ENCODE peak calls at places on chromosomes 11 and 22, in nine cellular contexts. D, Z, Y, V, P, L, S, H and F are unnamed samples.

GRCh38 chr11:125772834-125773505 is 5.7 kb downstream of the PATE2 start:
- DNase-seq in H (no peak), S (peak), Y (peak), P (no peak), V (no peak), L (peak), D (peak), Z (no peak), F (no peak)

GRCh38 chr11:60858731-60859464 is 3.1 kb upstream of the PTGDR2 start:
- DNase-seq in Y (no peak), Z (peak), D (no peak), V (no peak), L (no peak), P (no peak), H (no peak), S (no peak), F (no peak)

GRCh38 chr11:130677486-130678153 is 229.2 kb downstream of the ADAMTS15 start:
- DNase-seq in Y (peak), P (peak), L (peak), D (peak), H (no peak), S (peak), Z (no peak), V (no peak), F (no peak)

GRCh38 chr22:37971475-37972434 is 12.6 kb downstream of the SOX10 start:
- DNase-seq in L (no peak), Y (no peak), D (peak), P (no peak), V (no peak), H (no peak), S (no peak), Z (no peak), F (no peak)

GRCh38 chr11:77842451-77843121 is 21.6 kb downstream of the AAMDC start:
- DNase-seq in Y (peak), P (no peak), H (no peak), D (peak), S (peak), Z (no peak), V (no peak), L (no peak), F (no peak)

GRCh38 chr11:99534812-99535211 is 514.1 kb downstream of the CNTN5 start:
- DNase-seq in H (no peak), S (peak), L (peak), V (no peak), P (peak), Z (no peak), Y (peak), D (no peak), F (no peak)

GRCh38 chr11:24421766-24422165 is 75.1 kb upstream of the LUZP2 start:
- DNase-seq in L (peak), Z (no peak), V (no peak), H (no peak), D (no peak), Y (peak), P (no peak), S (no peak), F (no peak)

GRCh38 chr11:35237860-35238715 is 99.1 kb downstream of the CD44 start:
- DNase-seq in Z (peak), V (no peak), L (peak), Y (peak), S (peak), P (peak), H (no peak), D (no peak), F (peak)

GRCh38 chr22:47307326-47307725 is 544.9 kb downstream of the TBC1D22A start:
- DNase-seq in Z (no peak), V (peak), H (no peak), S (no peak), P (peak), Y (no peak), D (peak), L (peak), F (no peak)

GRCh38 chr11:68839054-68839865 is 2.5 kb downstream of the CPT1A start:
- DNase-seq in P (peak), Y (peak), D (peak), H (peak), V (peak), Z (peak), L (peak), S (peak), F (peak)

GRCh38 chr11:87722756-87723599 is 452.3 kb downstream of the RAB38 start:
- DNase-seq in D (peak), L (no peak), H (peak), S (peak), V (no peak), Z (peak), Y (peak), P (peak), F (peak)

GRCh38 chr11:115657586-115657985 is 153.4 kb upstream of the CADM1 start:
- DNase-seq in P (no peak), D (no peak), V (no peak), Z (no peak), Y (no peak), L (peak), H (no peak), S (no peak), F (no peak)

GRCh38 chr22:24187731-24188644 is 6.7 kb downstream of the SUSD2 start:
- DNase-seq in H (peak), L (no peak), S (no peak), P (no peak), D (peak), Y (no peak), V (no peak), Z (no peak), F (no peak)

GRCh38 chr22:22460635-22461034 is 47.9 kb downstream of the ZNF280B start:
- DNase-seq in S (peak), L (no peak), P (peak), H (no peak), D (no peak), Z (peak), V (no peak), Y (no peak), F (no peak)

GRCh38 chr11:114187173-114187572 is 109.0 kb upstream of the NNMT start:
- DNase-seq in V (no peak), D (no peak), H (no peak), P (no peak), Z (peak), L (no peak), S (no peak), Y (no peak), F (no peak)

GRCh38 chr11:68480193-68480592 is 19.6 kb downstream of the PPP6R3 start:
- DNase-seq in Z (no peak), Y (no peak), H (no peak), V (no peak), P (no peak), L (no peak), S (no peak), D (no peak), F (no peak)

GRCh38 chr11:94457118-94458029 is 36.3 kb downstream of the MRE11 start:
- DNase-seq in Y (peak), P (no peak), Z (no peak), D (no peak), V (no peak), H (no peak), S (peak), L (no peak), F (no peak)

GRCh38 chr11:121063728-121064127 is 37.3 kb upstream of the TECTA start:
- DNase-seq in D (no peak), H (no peak), L (no peak), S (peak), P (peak), Z (peak), V (no peak), Y (no peak), F (no peak)

DNA sequence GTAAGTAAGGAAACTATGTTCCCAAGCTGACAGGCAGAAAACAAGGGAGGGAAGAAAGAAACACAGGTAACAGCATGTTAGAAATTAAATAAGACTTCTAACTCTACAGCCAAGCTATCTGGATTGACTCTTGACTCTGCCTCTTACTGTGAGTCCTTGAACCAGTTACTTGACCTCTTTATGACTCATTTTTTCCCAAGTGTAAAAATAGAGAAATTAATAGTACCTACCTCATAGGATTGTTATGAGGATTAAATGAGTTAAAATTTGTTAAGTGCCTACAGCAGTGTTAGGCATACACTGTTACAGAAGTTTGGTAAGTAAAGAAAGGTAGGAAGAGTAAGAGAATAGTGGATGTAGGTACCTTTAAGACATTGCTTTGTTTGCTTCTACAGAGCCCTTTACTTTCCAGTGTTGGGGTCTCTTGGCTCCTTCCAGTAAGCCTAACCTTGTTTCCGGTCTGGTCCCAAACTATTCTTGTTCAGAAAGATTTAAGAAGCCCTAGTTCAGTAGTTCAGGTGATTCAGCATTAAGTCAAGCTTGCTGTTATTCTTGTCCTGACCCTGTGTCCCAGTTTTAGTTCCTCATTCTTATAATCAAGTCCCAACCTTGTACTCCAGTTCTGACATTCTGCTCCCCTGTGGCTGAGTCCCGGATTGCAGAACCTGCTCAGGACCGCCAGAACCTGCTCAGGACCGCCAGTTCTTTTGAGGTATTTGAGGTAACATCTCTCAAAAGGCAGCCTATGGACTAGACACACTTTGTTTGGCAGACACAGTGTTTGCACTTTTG is 963.4 kb upstream of the CCDC90B start:
- DNase-seq in D (no peak), V (no peak), L (peak), S (peak), Z (no peak), Y (no peak), H (no peak), P (no peak), F (no peak)
- TF ChIP-seq CTCF in D (no peak), V (no peak), L (no peak), S (no peak), Z (no peak), Y (no peak), H (no peak), P (no peak), F (peak)

GRCh38 chr22:39311592-39312400 is 7.6 kb downstream of the RPL3 start:
- DNase-seq in S (peak), L (no peak), V (no peak), Z (no peak), P (peak), Y (no peak), H (peak), D (peak), F (no peak)

GRCh38 chr22:39308614-39309363 is 10.6 kb downstream of the RPL3 start:
- DNase-seq in D (peak), Y (peak), V (no peak), L (peak), P (peak), H (peak), Z (no peak), S (peak), F (no peak)

GRCh38 chr22:39306456-39307361 is 12.7 kb downstream of the RPL3 start:
- DNase-seq in H (peak), V (no peak), L (no peak), S (peak), D (peak), Z (peak), P (peak), Y (no peak), F (peak)

GRCh38 chr22:39309881-39310714 is 9.3 kb downstream of the RPL3 start:
- DNase-seq in S (peak), Y (peak), D (peak), H (no peak), Z (peak), V (no peak), L (no peak), P (peak), F (no peak)

GRCh38 chr22:39309364-39309861 is 10.0 kb downstream of the RPL3 start:
- DNase-seq in Z (peak), Y (peak), S (no peak), H (peak), L (no peak), V (no peak), D (peak), P (peak), F (no peak)
- TF ChIP-seq CTCF in Z (peak), Y (peak), S (peak), H (no peak), L (peak), V (peak), D (no peak), P (peak), F (no peak)

GRCh38 chr11:9990221-9990973 is 303.6 kb downstream of the SBF2 start:
- DNase-seq in Y (peak), D (no peak), L (no peak), Z (no peak), P (no peak), S (peak), H (no peak), V (no peak), F (no peak)
- TF ChIP-seq CTCF in Y (peak), D (peak), L (peak), Z (no peak), P (no peak), S (peak), H (peak), V (no peak), F (no peak)

DNA sequence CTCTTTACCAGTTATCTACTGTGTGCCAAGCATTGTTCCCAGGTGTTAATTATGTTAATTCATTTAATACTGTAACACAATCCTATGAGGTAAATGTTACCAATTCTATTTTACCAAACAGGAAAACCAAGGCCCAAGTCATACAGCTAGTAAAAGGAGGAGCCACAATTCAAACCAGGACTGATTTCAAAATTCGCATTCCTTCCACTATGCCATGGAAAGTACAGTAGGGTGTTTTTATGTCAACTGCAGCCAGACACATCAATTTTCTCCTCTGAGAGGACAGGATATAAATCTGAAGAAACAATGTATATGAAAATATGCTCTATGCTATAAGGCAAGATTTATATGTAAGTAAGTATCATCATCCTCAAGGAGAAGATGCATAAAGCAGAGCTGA is 104.3 kb downstream of the RPL27A start:
- DNase-seq in L (no peak), V (no peak), P (peak), Z (no peak), Y (no peak), S (peak), D (no peak), H (no peak), F (no peak)
- TF ChIP-seq CTCF in L (no peak), V (peak), P (no peak), Z (no peak), Y (peak), S (no peak), D (peak), H (no peak), F (no peak)

DNA sequence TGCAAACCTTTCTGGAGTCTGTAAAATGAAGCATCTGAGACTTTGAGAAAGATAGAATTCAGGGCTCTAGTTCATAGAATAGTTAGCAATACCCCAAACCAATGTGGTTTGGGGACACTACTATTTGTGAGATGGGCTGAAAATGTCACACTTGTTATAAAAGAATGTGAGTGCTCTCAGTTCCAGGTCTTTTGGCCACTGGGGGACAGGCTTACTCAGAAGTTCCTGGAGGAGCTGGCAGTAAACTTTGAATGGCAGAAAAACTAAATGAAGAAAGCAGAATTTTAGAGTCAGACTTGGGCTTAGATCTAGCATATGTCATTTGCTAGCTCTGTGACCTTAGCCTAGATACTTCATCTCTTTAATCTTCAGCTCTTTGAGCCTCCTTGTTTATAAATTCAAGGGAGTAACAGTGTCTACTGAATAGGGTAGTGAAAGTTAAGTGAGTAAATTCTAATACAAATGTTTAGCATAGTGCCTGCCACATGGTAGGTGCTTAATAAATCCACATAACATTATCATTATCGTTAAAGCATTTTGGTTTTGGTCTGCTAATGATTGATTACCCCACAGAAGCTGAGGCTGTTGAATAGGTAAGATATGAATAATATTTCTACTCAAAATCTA is 3.7 kb downstream of the LYVE1 start:
- DNase-seq in V (no peak), S (peak), H (no peak), L (no peak), D (peak), Z (no peak), P (no peak), Y (no peak), F (no peak)
- TF ChIP-seq CTCF in V (peak), S (peak), H (no peak), L (peak), D (peak), Z (peak), P (peak), Y (peak), F (peak)

GRCh38 chr11:46381836-46382643 is 571 bp downstream of the MDK start:
- DNase-seq in Y (no peak), H (no peak), P (no peak), S (no peak), L (no peak), D (peak), Z (no peak), V (no peak), F (peak)
- TF ChIP-seq CTCF in Y (no peak), H (no peak), P (no peak), S (no peak), L (no peak), D (no peak), Z (no peak), V (no peak), F (no peak)

GRCh38 chr22:20438066-20438677 is 547 bp upstream of the SCARF2 start:
- DNase-seq in Y (no peak), P (no peak), Z (no peak), L (peak), S (no peak), V (no peak), H (no peak), D (peak), F (peak)

GRCh38 chr22:20439556-20439927 is 1.9 kb upstream of the SCARF2 start:
- DNase-seq in P (no peak), S (no peak), Z (no peak), L (no peak), H (no peak), V (no peak), Y (no peak), D (peak), F (peak)

GRCh38 chr22:20437253-20438065 is at the start of gene SCARF2:
- DNase-seq in Y (no peak), P (no peak), S (peak), Z (no peak), V (no peak), D (peak), L (peak), H (no peak), F (peak)

GRCh38 chr22:20439928-20440575 is 2.4 kb upstream of the SCARF2 start:
- DNase-seq in Y (no peak), Z (no peak), S (no peak), L (no peak), H (no peak), D (peak), P (no peak), V (no peak), F (peak)

DNA sequence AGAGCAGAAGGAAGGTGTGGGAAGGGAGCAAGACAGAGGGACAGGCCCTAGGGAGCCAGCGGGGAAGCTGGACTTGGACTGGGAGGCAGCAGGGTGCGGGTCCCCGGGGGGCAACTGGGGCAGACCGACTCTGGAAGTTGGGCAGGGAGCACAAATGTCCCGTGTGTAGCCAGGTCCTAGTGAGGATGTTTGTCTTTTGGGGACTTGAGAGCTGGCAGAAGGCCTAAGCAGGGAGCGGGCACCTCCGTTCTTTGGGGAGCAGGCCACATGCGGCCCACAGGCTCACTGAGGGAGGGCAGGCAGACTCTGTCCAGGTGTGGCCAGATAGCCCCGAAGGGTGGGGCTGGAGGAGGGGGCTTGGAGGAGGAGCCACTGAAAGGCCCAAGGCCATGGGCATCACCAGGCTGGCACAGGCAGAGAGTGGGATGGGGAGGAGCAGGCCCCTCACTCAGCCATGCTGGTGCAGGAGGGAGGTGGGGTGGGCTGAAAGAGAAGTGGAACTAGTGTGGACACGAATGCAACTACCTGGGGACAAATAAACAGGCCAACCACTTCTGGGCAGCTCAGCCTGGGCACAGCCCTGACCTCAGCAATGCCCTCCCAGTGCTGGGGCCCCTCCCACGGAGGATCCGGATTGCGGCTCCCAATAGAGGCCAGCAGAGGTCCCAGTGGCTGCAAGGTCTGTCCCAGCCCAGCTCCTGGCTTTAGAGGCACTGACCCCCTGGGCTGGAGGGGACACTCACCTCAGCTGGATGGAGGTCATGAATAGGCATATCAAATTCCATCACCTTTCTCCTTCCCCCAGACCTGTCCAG is 1.3 kb upstream of the SCARF2 start:
- DNase-seq in Z (no peak), S (peak), V (no peak), D (peak), H (no peak), Y (no peak), P (no peak), L (no peak), F (peak)
- TF ChIP-seq CTCF in Z (no peak), S (peak), V (peak), D (peak), H (peak), Y (peak), P (no peak), L (peak), F (no peak)

GRCh38 chr11:12174145-12175143 is 64.1 kb downstream of the MICAL2 start:
- DNase-seq in P (peak), H (no peak), Y (no peak), Z (no peak), L (peak), V (no peak), D (no peak), S (peak), F (peak)
- TF ChIP-seq CTCF in P (no peak), H (no peak), Y (no peak), Z (no peak), L (no peak), V (no peak), D (no peak), S (no peak), F (no peak)